ENCODE peak calls at places on chromosomes 7 and 10, in six cellular contexts. One of them, this sample, is unnamed.

GRCh38 chr7:150665075-150665794 is 20.3 kb upstream of the GIMAP2 start:
- DNase-seq in suprapubic skin: no peak
- DNase-seq in A172: no peak
- DNase-seq in activated T-cell treated with anti-CD3 and anti-CD28 coated beads for 1 hour: no peak
- DNase-seq in activated CD8-positive, alpha-beta memory T cell treated with anti-CD3 and anti-CD28 coated beads, Interleukin-2, amount 50 U/mL, for 48 hours: peak
- DNase-seq in stimulated activated CD8-positive, alpha-beta memory T cell treated with anti-CD3 and anti-CD28 coated beads, Interleukin-4, amount 100 ng/mL, for 24 hours: no peak
- DNase-seq in this sample: no peak

GRCh38 chr7:129793506-129794310 is 159.1 kb downstream of the UBE2H start:
- DNase-seq in A172: no peak
- DNase-seq in activated T-cell treated with anti-CD3 and anti-CD28 coated beads for 1 hour: no peak
- DNase-seq in suprapubic skin: no peak
- DNase-seq in stimulated activated CD8-positive, alpha-beta memory T cell treated with anti-CD3 and anti-CD28 coated beads, Interleukin-4, amount 100 ng/mL, for 24 hours: no peak
- DNase-seq in activated CD8-positive, alpha-beta memory T cell treated with anti-CD3 and anti-CD28 coated beads, Interleukin-2, amount 50 U/mL, for 48 hours: no peak
- DNase-seq in this sample: no peak

GRCh38 chr7:13834328-13834761 is 155.1 kb downstream of the ETV1 start:
- DNase-seq in A172: no peak
- DNase-seq in stimulated activated CD8-positive, alpha-beta memory T cell treated with anti-CD3 and anti-CD28 coated beads, Interleukin-4, amount 100 ng/mL, for 24 hours: no peak
- DNase-seq in activated T-cell treated with anti-CD3 and anti-CD28 coated beads for 1 hour: no peak
- DNase-seq in suprapubic skin: no peak
- DNase-seq in activated CD8-positive, alpha-beta memory T cell treated with anti-CD3 and anti-CD28 coated beads, Interleukin-2, amount 50 U/mL, for 48 hours: no peak
- DNase-seq in this sample: no peak

GRCh38 chr7:156064921-156065386 is 252.7 kb upstream of the SHH start:
- DNase-seq in A172: peak
- DNase-seq in stimulated activated CD8-positive, alpha-beta memory T cell treated with anti-CD3 and anti-CD28 coated beads, Interleukin-4, amount 100 ng/mL, for 24 hours: no peak
- DNase-seq in suprapubic skin: no peak
- DNase-seq in activated T-cell treated with anti-CD3 and anti-CD28 coated beads for 1 hour: no peak
- DNase-seq in activated CD8-positive, alpha-beta memory T cell treated with anti-CD3 and anti-CD28 coated beads, Interleukin-2, amount 50 U/mL, for 48 hours: no peak
- DNase-seq in this sample: no peak

GRCh38 chr10:129360046-129360445 is 107.0 kb upstream of the MGMT start:
- DNase-seq in A172: no peak
- DNase-seq in suprapubic skin: no peak
- DNase-seq in activated T-cell treated with anti-CD3 and anti-CD28 coated beads for 1 hour: no peak
- DNase-seq in stimulated activated CD8-positive, alpha-beta memory T cell treated with anti-CD3 and anti-CD28 coated beads, Interleukin-4, amount 100 ng/mL, for 24 hours: no peak
- DNase-seq in activated CD8-positive, alpha-beta memory T cell treated with anti-CD3 and anti-CD28 coated beads, Interleukin-2, amount 50 U/mL, for 48 hours: no peak
- DNase-seq in this sample: no peak

GRCh38 chr7:15228891-15229290 is 326.3 kb upstream of the DGKB start:
- DNase-seq in activated CD8-positive, alpha-beta memory T cell treated with anti-CD3 and anti-CD28 coated beads, Interleukin-2, amount 50 U/mL, for 48 hours: no peak
- DNase-seq in A172: no peak
- DNase-seq in suprapubic skin: no peak
- DNase-seq in stimulated activated CD8-positive, alpha-beta memory T cell treated with anti-CD3 and anti-CD28 coated beads, Interleukin-4, amount 100 ng/mL, for 24 hours: no peak
- DNase-seq in activated T-cell treated with anti-CD3 and anti-CD28 coated beads for 1 hour: no peak
- DNase-seq in this sample: no peak

GRCh38 chr7:3089493-3089892 is 45.8 kb upstream of the CARD11 start:
- DNase-seq in suprapubic skin: no peak
- DNase-seq in activated T-cell treated with anti-CD3 and anti-CD28 coated beads for 1 hour: no peak
- DNase-seq in stimulated activated CD8-positive, alpha-beta memory T cell treated with anti-CD3 and anti-CD28 coated beads, Interleukin-4, amount 100 ng/mL, for 24 hours: no peak
- DNase-seq in activated CD8-positive, alpha-beta memory T cell treated with anti-CD3 and anti-CD28 coated beads, Interleukin-2, amount 50 U/mL, for 48 hours: no peak
- DNase-seq in A172: peak
- DNase-seq in this sample: peak

GRCh38 chr7:117127585-117128168 is 174.4 kb downstream of the ST7 start:
- DNase-seq in activated CD8-positive, alpha-beta memory T cell treated with anti-CD3 and anti-CD28 coated beads, Interleukin-2, amount 50 U/mL, for 48 hours: no peak
- DNase-seq in A172: peak
- DNase-seq in suprapubic skin: no peak
- DNase-seq in stimulated activated CD8-positive, alpha-beta memory T cell treated with anti-CD3 and anti-CD28 coated beads, Interleukin-4, amount 100 ng/mL, for 24 hours: no peak
- DNase-seq in activated T-cell treated with anti-CD3 and anti-CD28 coated beads for 1 hour: peak
- DNase-seq in this sample: peak

GRCh38 chr10:60549686-60550085 is 160.0 kb upstream of the ANK3 start:
- DNase-seq in activated T-cell treated with anti-CD3 and anti-CD28 coated beads for 1 hour: no peak
- DNase-seq in suprapubic skin: no peak
- DNase-seq in activated CD8-positive, alpha-beta memory T cell treated with anti-CD3 and anti-CD28 coated beads, Interleukin-2, amount 50 U/mL, for 48 hours: no peak
- DNase-seq in stimulated activated CD8-positive, alpha-beta memory T cell treated with anti-CD3 and anti-CD28 coated beads, Interleukin-4, amount 100 ng/mL, for 24 hours: no peak
- DNase-seq in A172: peak
- DNase-seq in this sample: no peak

GRCh38 chr10:15325243-15326002 is 45.7 kb downstream of the FAM171A1 start:
- DNase-seq in suprapubic skin: no peak
- DNase-seq in activated CD8-positive, alpha-beta memory T cell treated with anti-CD3 and anti-CD28 coated beads, Interleukin-2, amount 50 U/mL, for 48 hours: no peak
- DNase-seq in activated T-cell treated with anti-CD3 and anti-CD28 coated beads for 1 hour: no peak
- DNase-seq in stimulated activated CD8-positive, alpha-beta memory T cell treated with anti-CD3 and anti-CD28 coated beads, Interleukin-4, amount 100 ng/mL, for 24 hours: no peak
- DNase-seq in A172: peak
- DNase-seq in this sample: peak

GRCh38 chr7:134548877-134549276 is at the start of gene AKR1B15:
- DNase-seq in A172: peak
- DNase-seq in activated T-cell treated with anti-CD3 and anti-CD28 coated beads for 1 hour: no peak
- DNase-seq in activated CD8-positive, alpha-beta memory T cell treated with anti-CD3 and anti-CD28 coated beads, Interleukin-2, amount 50 U/mL, for 48 hours: peak
- DNase-seq in stimulated activated CD8-positive, alpha-beta memory T cell treated with anti-CD3 and anti-CD28 coated beads, Interleukin-4, amount 100 ng/mL, for 24 hours: no peak
- DNase-seq in suprapubic skin: no peak
- DNase-seq in this sample: no peak

This sample was measured in endothelial cell.